ENCODE peak calls at places on chromosomes 6 and 20, in five cellular contexts. A is spleen, J is aorta, D is A549, E is lower lobe of right lung. O is an unnamed sample.

GRCh38 chr6:119012521-119012920 is 65.9 kb downstream of the FAM184A start:
- DNase-seq in E (no peak), A (no peak), J (no peak), D (no peak), O (no peak)

GRCh38 chr20:49399329-49399728 is 83.1 kb downstream of the KCNB1 start:
- DNase-seq in A (no peak), E (no peak), D (no peak), J (no peak), O (no peak)

GRCh38 chr20:13101701-13102100 is 92.9 kb downstream of the SPTLC3 start:
- DNase-seq in J (no peak), A (no peak), E (no peak), D (no peak), O (no peak)

GRCh38 chr6:158311193-158311592 is 1.1 kb upstream of the TULP4 start:
- DNase-seq in E (no peak), A (no peak), J (no peak), D (no peak), O (no peak)

GRCh38 chr6:44668391-44668930 is 281.0 kb downstream of the CDC5L start:
- DNase-seq in J (no peak), E (no peak), A (no peak), D (no peak), O (no peak)

GRCh38 chr20:36717657-36718056 is 28.2 kb downstream of the NDRG3 start:
- DNase-seq in E (no peak), J (no peak), D (no peak), A (no peak), O (peak)

GRCh38 chr6:46655803-46656202 is 3.0 kb downstream of the SLC25A27 start:
- DNase-seq in D (peak), J (no peak), A (no peak), E (no peak), O (no peak)

GRCh38 chr6:12354499-12354898 is 64.3 kb downstream of the EDN1 start:
- DNase-seq in E (no peak), J (peak), A (no peak), D (no peak), O (no peak)

GRCh38 chr6:49453221-49453620 is 9.8 kb downstream of the MMUT start:
- DNase-seq in E (no peak), A (no peak), J (no peak), D (no peak), O (no peak)

GRCh38 chr6:137390264-137390787 is 103.9 kb downstream of the OLIG3 start:
- DNase-seq in A (no peak), D (no peak), E (no peak), J (no peak), O (no peak)

GRCh38 chr6:144170044-144170443 is 19.7 kb downstream of the STX11 start:
- DNase-seq in E (no peak), D (no peak), J (no peak), A (no peak), O (no peak)

GRCh38 chr6:16058188-16058780 is 70.6 kb upstream of the MYLIP start:
- DNase-seq in E (no peak), J (no peak), D (no peak), A (no peak), O (no peak)

GRCh38 chr6:52576392-52577021 is 353 bp downstream of the TRAM2 start:
- DNase-seq in D (peak), J (peak), E (no peak), A (peak), O (peak)

GRCh38 chr6:85797993-85798392 is 155.3 kb upstream of the SYNCRIP start:
- DNase-seq in J (no peak), A (no peak), D (no peak), E (no peak), O (no peak)

GRCh38 chr20:7798176-7798575 is 142.1 kb downstream of the HAO1 start:
- DNase-seq in E (no peak), J (no peak), D (no peak), A (no peak), O (no peak)

GRCh38 chr20:24682496-24683090 is 213.2 kb downstream of the SYNDIG1 start:
- DNase-seq in J (no peak), D (no peak), A (peak), E (no peak), O (no peak)
- H3K27ac ChIP-seq in J (no peak), D (no peak), A (no peak), E (no peak), O (no peak)

GRCh38 chr6:108501559-108501958 is 59.2 kb upstream of the FOXO3 start:
- DNase-seq in J (no peak), D (no peak), E (no peak), A (no peak), O (no peak)

GRCh38 chr6:108507316-108507715 is 53.4 kb upstream of the FOXO3 start:
- DNase-seq in D (no peak), A (no peak), J (no peak), E (no peak), O (no peak)

GRCh38 chr6:108497883-108498282 is 62.8 kb upstream of the FOXO3 start:
- DNase-seq in D (peak), A (no peak), E (no peak), J (no peak), O (peak)

DNA sequence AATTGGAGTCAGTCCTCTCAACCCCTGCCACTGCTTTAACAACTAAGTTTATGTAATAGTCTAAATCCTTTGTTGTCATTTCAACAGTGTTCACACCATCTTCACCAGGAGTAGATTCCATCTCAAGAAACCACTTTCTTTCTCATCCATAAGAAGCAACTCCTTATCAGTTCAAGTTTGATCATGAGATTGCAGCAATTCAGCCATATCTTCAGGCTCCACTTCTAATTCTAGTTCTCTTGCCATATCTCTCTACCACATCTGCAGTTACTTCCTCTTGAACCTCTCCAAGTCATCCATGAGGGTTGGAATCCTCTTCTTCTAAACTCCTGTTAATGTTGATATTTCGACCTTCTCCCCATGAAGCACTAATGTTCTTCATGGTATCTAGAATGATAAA is 57.9 kb upstream of the FOXO3 start:
- DNase-seq in A (no peak), D (no peak), J (no peak), E (no peak), O (no peak)
- H3K27ac ChIP-seq in A (no peak), D (no peak), J (no peak), E (no peak), O (no peak)

DNA sequence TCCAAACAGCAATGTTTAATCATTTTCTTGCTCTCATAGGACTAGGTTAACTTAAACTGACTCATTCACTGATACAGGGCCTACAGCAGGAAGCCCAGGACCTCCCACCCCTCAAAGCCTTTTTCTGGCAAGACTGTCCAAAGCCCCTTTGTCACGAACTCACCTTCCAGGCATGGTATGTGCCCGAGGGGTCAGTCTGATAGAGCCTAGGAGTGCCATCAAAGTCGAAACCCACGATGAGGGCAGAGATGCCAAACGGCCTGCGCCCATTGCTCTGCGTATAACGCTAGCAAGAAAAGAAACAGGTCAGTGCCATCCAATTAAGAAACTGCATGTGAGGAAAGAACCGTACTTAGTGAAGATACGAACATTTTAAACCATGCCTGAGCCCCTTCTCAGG is 4.3 kb downstream of the PSMA7 start:
- DNase-seq in A (no peak), J (no peak), E (no peak), D (no peak), O (no peak)
- H3K27ac ChIP-seq in A (no peak), J (no peak), E (no peak), D (no peak), O (peak)

GRCh38 chr6:111230351-111231077 is 143.2 kb downstream of the SLC16A10 start:
- DNase-seq in D (no peak), J (no peak), A (no peak), E (no peak), O (no peak)
- H3K27ac ChIP-seq in D (peak), J (no peak), A (no peak), E (no peak), O (no peak)

GRCh38 chr6:166736606-166737005 is 109.6 kb upstream of the RPS6KA2 start:
- DNase-seq in J (no peak), A (no peak), E (no peak), D (peak), O (no peak)
- H3K27ac ChIP-seq in J (no peak), A (no peak), E (no peak), D (no peak), O (no peak)

GRCh38 chr20:10595985-10596384 is 77.8 kb downstream of the JAG1 start:
- DNase-seq in A (no peak), J (no peak), E (no peak), D (no peak), O (no peak)

GRCh38 chr20:10591956-10592521 is 81.8 kb downstream of the JAG1 start:
- DNase-seq in D (no peak), J (no peak), E (no peak), A (no peak), O (no peak)

GRCh38 chr20:10595230-10595629 is 78.6 kb downstream of the JAG1 start:
- DNase-seq in J (no peak), E (no peak), D (no peak), A (no peak), O (no peak)

GRCh38 chr20:10596726-10597125 is 77.1 kb downstream of the JAG1 start:
- DNase-seq in E (no peak), J (no peak), D (peak), A (no peak), O (no peak)

GRCh38 chr20:10594286-10594868 is 79.4 kb downstream of the JAG1 start:
- DNase-seq in D (no peak), E (no peak), A (no peak), J (no peak), O (no peak)
- H3K27ac ChIP-seq in D (peak), E (no peak), A (no peak), J (peak), O (no peak)

O was measured in CD4-positive, CD25-positive, alpha-beta regulatory T cell.